ENCODE peak calls at places on chromosome 19, in six cellular contexts. T is IMR-90, R is mucosa of descending colon, A is HepG2, B is body of pancreas, Y is left ventricle myocardium inferior. N is an unnamed sample.

GRCh38 chr19:40716031-40716654 is 543 bp downstream of the COQ8B start:
- DNase-seq in T (peak; percentile 95), Y (no peak), A (no peak), B (no peak), R (peak; percentile 59), N (peak; percentile 94)

GRCh38 chr19:23075031-23075733 is 41.6 kb upstream of the ZNF730 start:
- DNase-seq in R (peak; percentile 58), B (peak; percentile 28), Y (peak; percentile 57), T (peak; percentile 72), A (no peak), N (peak; percentile 60)

GRCh38 chr19:23867895-23868294 is 46.8 kb upstream of the ZNF726 start:
- DNase-seq in T (no peak), R (no peak), Y (no peak), A (no peak), B (no peak), N (no peak)

GRCh38 chr19:46845959-46846459 is 4.6 kb downstream of the AP2S1 start:
- DNase-seq in A (no peak), Y (no peak), B (no peak), R (no peak), T (no peak), N (no peak)

GRCh38 chr19:13012690-13013608 is 17.7 kb downstream of the NFIX start:
- DNase-seq in Y (peak; percentile 63), T (peak; percentile 63), R (peak; percentile 73), A (peak; percentile 52), B (no peak), N (no peak)

GRCh38 chr19:48680436-48681126 is 7.8 kb upstream of the NTN5 start:
- DNase-seq in T (no peak), R (no peak), Y (no peak), A (no peak), B (no peak), N (no peak)

GRCh38 chr19:42313096-42313839 is at the start of gene TMEM145:
- DNase-seq in B (peak; percentile 57), Y (no peak), T (peak; percentile 52), R (no peak), A (no peak), N (no peak)

GRCh38 chr19:46718157-46718933 is 1.4 kb upstream of the PRKD2 start:
- DNase-seq in R (peak; percentile 58), T (no peak), Y (no peak), A (no peak), B (peak; percentile 51), N (no peak)

GRCh38 chr19:53896682-53897081 is 12.4 kb upstream of the CACNG7 start:
- DNase-seq in B (no peak), Y (no peak), R (no peak), A (no peak), T (no peak), N (no peak)

GRCh38 chr19:6071103-6071485 is 39.2 kb downstream of the RFX2 start:
- DNase-seq in R (no peak), B (no peak), A (no peak), T (peak; percentile 78), Y (no peak), N (no peak)

GRCh38 chr19:56637976-56638555 is 4.9 kb upstream of the SMIM17 start:
- DNase-seq in R (peak; percentile 58), T (peak; percentile 65), A (peak; percentile 54), Y (peak; percentile 72), B (peak; percentile 72), N (peak; percentile 83)

GRCh38 chr19:13022859-13023636 is 27.8 kb downstream of the NFIX start:
- DNase-seq in B (peak; percentile 77), R (peak; percentile 68), T (peak; percentile 95), A (peak; percentile 79), Y (peak; percentile 87), N (peak; percentile 74)

GRCh38 chr19:40232479-40232878 is 6.0 kb upstream of the CCNP start:
- DNase-seq in T (no peak), A (peak; percentile 45), R (no peak), B (no peak), Y (no peak), N (no peak)

GRCh38 chr19:19704836-19705235 is 28.1 kb downstream of the ZNF14 start:
- DNase-seq in R (no peak), Y (no peak), T (no peak), B (no peak), A (peak; percentile 10), N (no peak)

GRCh38 chr19:10858204-10858828 is 10.1 kb downstream of the C19orf38 start:
- DNase-seq in B (no peak), R (no peak), Y (no peak), A (no peak), T (no peak), N (no peak)

DNA sequence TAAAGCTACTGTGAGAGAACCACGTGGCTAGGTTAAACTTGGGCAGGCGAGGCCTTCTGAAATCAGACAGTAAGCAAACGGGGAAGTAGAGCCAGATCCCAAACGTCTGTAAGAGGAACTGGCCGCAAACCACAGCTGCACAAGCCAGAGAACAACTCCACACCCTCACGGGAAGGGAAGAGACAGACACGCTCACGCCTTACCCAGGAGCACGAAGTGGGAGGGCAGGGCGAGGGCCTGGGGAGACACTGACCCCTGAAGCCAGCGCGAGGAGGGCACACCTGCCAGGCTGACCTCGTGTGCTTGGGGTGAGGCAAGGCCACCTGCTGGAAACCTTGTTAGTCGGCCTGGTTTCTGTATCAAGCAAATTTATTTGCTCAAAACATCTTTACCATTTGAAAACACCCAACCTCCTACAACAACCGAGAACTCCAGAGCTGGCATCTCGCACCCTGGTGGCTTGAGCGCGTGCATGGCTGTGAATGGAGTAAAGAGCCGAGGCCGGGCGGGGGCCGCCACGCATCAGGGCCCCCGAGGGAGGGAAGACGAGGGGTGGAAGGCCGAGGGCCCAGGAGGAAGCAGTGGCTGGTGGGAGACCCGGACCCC is 7.3 kb downstream of the POLR2E start:
- DNase-seq in T (no peak), R (peak; percentile 61), A (no peak), B (peak; percentile 77), Y (no peak), N (no peak)
- TF ChIP-seq CTCF in T (no peak), R (no peak), A (no peak), B (no peak), Y (no peak), N (no peak)

GRCh38 chr19:18663940-18664530 is 19.4 kb upstream of the CRTC1 start:
- DNase-seq in B (no peak), T (no peak), A (no peak), Y (no peak), R (no peak), N (no peak)
- H3K4me3 ChIP-seq in B (no peak overlapping the region), T (no peak overlapping the region), A (no peak overlapping the region), Y (no peak overlapping the region), R (no peak overlapping the region), N (no peak overlapping the region)

GRCh38 chr19:51347209-51347928 is 5.4 kb upstream of the VSIG10L start:
- DNase-seq in A (peak; percentile 71), T (no peak), Y (no peak), B (no peak), R (no peak), N (no peak)
- H3K36me3 ChIP-seq in A (peaks cover 63% of the 10 kb centered on the region), T (peaks cover 31% of the 10 kb centered on the region), Y (peaks cover 69% of the 10 kb centered on the region), B (peaks cover 6% of the 10 kb centered on the region), R (peaks cover 4% of the 10 kb centered on the region), N (peaks cover 6% of the 10 kb centered on the region)

GRCh38 chr19:17101686-17102628 is 26.4 kb downstream of the MYO9B start:
- DNase-seq in T (no peak), A (no peak), Y (no peak), B (no peak), R (no peak), N (no peak)

GRCh38 chr19:17105548-17105947 is 30.0 kb downstream of the MYO9B start:
- DNase-seq in T (no peak), Y (no peak), R (no peak), B (no peak), A (no peak), N (no peak)

GRCh38 chr19:17104679-17105078 is 29.1 kb downstream of the MYO9B start:
- DNase-seq in Y (no peak), R (no peak), B (no peak), A (no peak), T (no peak), N (no peak)

GRCh38 chr19:17107546-17108452 is 32.2 kb downstream of the MYO9B start:
- DNase-seq in Y (peak; percentile 65), B (peak; percentile 76), A (peak; percentile 16), R (peak; percentile 50), T (peak; percentile 98), N (peak; percentile 95)

GRCh38 chr19:17103177-17103576 is 27.6 kb downstream of the MYO9B start:
- DNase-seq in R (no peak), Y (no peak), B (no peak), T (peak; percentile 45), A (peak; percentile 56), N (peak; percentile 45)
- TF ChIP-seq CTCF in R (no peak), Y (peak; percentile 45), B (no peak), T (peak; percentile 50), A (peak; percentile 70), N (peak; percentile 88)

GRCh38 chr19:4911314-4911713 is 2.0 kb downstream of the UHRF1 start:
- DNase-seq in B (no peak), T (peak; percentile 25), A (no peak), Y (no peak), R (no peak), N (peak; percentile 14)

GRCh38 chr19:4911786-4912672 is 2.7 kb downstream of the UHRF1 start:
- DNase-seq in T (peak; percentile 100), B (peak; percentile 56), A (peak; percentile 40), R (peak; percentile 59), Y (peak; percentile 32), N (peak; percentile 99)

GRCh38 chr19:4913996-4914735 is 4.9 kb downstream of the UHRF1 start:
- DNase-seq in A (no peak), R (peak; percentile 12), Y (no peak), B (no peak), T (peak; percentile 18), N (no peak)

GRCh38 chr19:4914736-4915501 is 5.6 kb downstream of the UHRF1 start:
- DNase-seq in A (no peak), Y (no peak), B (peak; percentile 46), T (peak; percentile 69), R (peak; percentile 94), N (peak; percentile 90)

GRCh38 chr19:4916292-4917082 is 7.2 kb downstream of the UHRF1 start:
- DNase-seq in T (no peak), R (peak; percentile 14), B (no peak), Y (no peak), A (no peak), N (no peak)
- H3K4me3 ChIP-seq in T (no peak overlapping the region), R (no peak overlapping the region), B (no peak overlapping the region), Y (peak overlapping the region; percentile 37), A (no peak overlapping the region), N (no peak overlapping the region)

DNA sequence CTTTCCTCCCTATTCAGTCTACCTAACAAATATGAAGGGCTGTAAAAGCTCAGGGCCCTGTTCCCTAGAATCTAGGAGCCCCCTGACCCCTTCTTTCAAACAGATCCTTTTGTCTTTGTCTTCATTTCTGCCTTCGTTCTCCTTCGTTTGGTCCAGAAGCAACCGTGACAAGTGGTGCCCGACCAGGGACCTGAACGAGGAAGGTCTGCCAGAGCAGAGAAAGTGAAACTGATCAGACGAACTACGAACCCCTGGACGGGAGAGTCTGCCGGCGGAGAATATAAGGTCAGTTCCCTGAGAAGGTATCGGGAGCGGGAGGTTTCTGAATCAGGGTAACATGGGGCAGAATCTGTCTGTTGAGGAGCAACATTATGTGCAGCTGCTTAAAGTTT is 751 bp downstream of the ERVK3-1 start:
- DNase-seq in A (peak; percentile 21), Y (no peak), T (no peak), R (peak; percentile 19), B (no peak), N (no peak)
- H3K36me3 ChIP-seq in A (peaks cover 31% of the 10 kb centered on the region), Y (peaks cover 46% of the 10 kb centered on the region), T (peaks cover 17% of the 10 kb centered on the region), R (no peaks in the 10 kb centered on the region), B (peaks cover 3% of the 10 kb centered on the region), N (peaks cover 31% of the 10 kb centered on the region)

GRCh38 chr19:16739546-16739945 is 19.9 kb downstream of the NWD1 start:
- DNase-seq in R (no peak), T (no peak), A (no peak), B (no peak), Y (no peak), N (peak; percentile 7)
- TF ChIP-seq CTCF in R (no peak), T (no peak), A (no peak), B (no peak), Y (no peak), N (no peak)

GRCh38 chr19:29943615-29944014 is 1.6 kb downstream of the URI1 start:
- DNase-seq in Y (no peak), T (no peak), A (no peak), B (no peak), R (no peak), N (no peak)
- H3K4me3 ChIP-seq in Y (peak overlapping the region; percentile 95), T (no peak overlapping the region), A (peak overlapping the region; percentile 96), B (no peak overlapping the region), R (no peak overlapping the region), N (peak overlapping the region; percentile 95)

N was measured in brain microvascular endothelial cell.